ENCODE peak calls at places on chromosomes 2 and 18, in four cellular contexts. X is GM12891, V is AG04449, L is EL. A is an unnamed sample.

GRCh38 chr18:11817229-11817628 is 34.0 kb upstream of the CHMP1B start:
- DNase-seq in X (no peak), V (no peak), L (no peak), A (no peak)

GRCh38 chr18:24369420-24369819 is 28.2 kb downstream of the OSBPL1A start:
- DNase-seq in X (no peak), V (no peak), L (no peak), A (no peak)

GRCh38 chr2:156818944-156819343 is 382.8 kb downstream of the GPD2 start:
- DNase-seq in X (no peak), V (no peak), L (no peak), A (no peak)

GRCh38 chr2:14905571-14905970 is 273.1 kb downstream of the LRATD1 start:
- DNase-seq in X (no peak), V (no peak), L (no peak), A (no peak)

GRCh38 chr2:216474925-216475670 is 23.5 kb upstream of the RPL37A start:
- DNase-seq in X (peak), V (no peak), L (no peak), A (no peak)

GRCh38 chr2:83967854-83968253 is 491.2 kb downstream of the SUCLG1 start:
- DNase-seq in X (no peak), V (no peak), L (no peak), A (no peak)

GRCh38 chr2:224994221-224994843 is 47.9 kb downstream of the DOCK10 start:
- DNase-seq in X (no peak), V (no peak), L (no peak), A (no peak)

GRCh38 chr2:64629329-64629781 is 24.4 kb downstream of the SERTAD2 start:
- DNase-seq in X (no peak), V (no peak), L (no peak), A (no peak)

GRCh38 chr2:11688222-11689069 is 18.5 kb upstream of the NTSR2 start:
- DNase-seq in X (peak), V (peak), L (peak), A (peak)

GRCh38 chr18:74040008-74040407 is 107.6 kb downstream of the FBXO15 start:
- DNase-seq in X (no peak), V (no peak), L (no peak), A (no peak)

GRCh38 chr2:59726226-59726800 is 827.1 kb downstream of the BCL11A start:
- DNase-seq in X (no peak), V (no peak), L (no peak), A (no peak)

GRCh38 chr2:154240921-154241379 is 369.2 kb downstream of the GALNT13 start:
- DNase-seq in X (no peak), V (no peak), L (no peak), A (no peak)

GRCh38 chr2:128693630-128694029 is 375.0 kb upstream of the HS6ST1 start:
- DNase-seq in X (no peak), V (no peak), L (no peak), A (no peak)

GRCh38 chr18:74819433-74820059 is 221.9 kb downstream of the ZNF407 start:
- DNase-seq in X (no peak), V (no peak), L (peak), A (no peak)

GRCh38 chr18:49862656-49863385 is 49.5 kb upstream of the ACAA2 start:
- DNase-seq in X (no peak), V (no peak), L (no peak), A (no peak)

GRCh38 chr2:105815401-105815800 is 70.7 kb downstream of the NCK2 start:
- DNase-seq in X (no peak), V (no peak), L (no peak), A (no peak)

A was measured in T1000.